ENCODE peak calls at places on chromosomes 7 and 10, in four cellular contexts. Q is hepatocyte; G is CD8-positive, alpha-beta T cell; X is type B pancreatic cell. A is an unnamed sample.

GRCh38 chr7:135930565-135931423 is 46.4 kb downstream of the MTPN start:
- DNase-seq in Q (no peak), G (no peak), X (no peak), A (no peak)

GRCh38 chr7:45599851-45600706 is 25.9 kb downstream of the ADCY1 start:
- DNase-seq in Q (no peak), G (no peak), X (peak; percentile 47), A (no peak)

GRCh38 chr10:116748041-116748440 is 5.7 kb upstream of the HSPA12A start:
- DNase-seq in Q (peak; percentile 52), G (no peak), X (no peak), A (no peak)

GRCh38 chr10:86104611-86105145 is 261.9 kb downstream of the GRID1 start:
- DNase-seq in Q (no peak), G (no peak), X (peak; percentile 47), A (no peak)

GRCh38 chr7:139103057-139103820 is 6.3 kb downstream of the ZC3HAV1 start:
- DNase-seq in Q (no peak), G (no peak), X (no peak), A (no peak)

GRCh38 chr10:117578490-117578889 is 35.9 kb downstream of the EMX2 start:
- DNase-seq in Q (no peak), G (no peak), X (no peak), A (no peak)

GRCh38 chr10:49488056-49488455 is 50.9 kb downstream of the ERCC6 start:
- DNase-seq in Q (peak; percentile 58), G (no peak), X (no peak), A (no peak)

GRCh38 chr10:114810926-114811325 is 10.7 kb upstream of the FHIP2A start:
- DNase-seq in Q (no peak), G (no peak), X (no peak), A (no peak)

GRCh38 chr10:92087750-92088395 is 164.3 kb downstream of the BTAF1 start:
- DNase-seq in Q (peak; percentile 84), G (peak; percentile 38), X (peak; percentile 72), A (peak; percentile 71)

GRCh38 chr7:126210707-126211106 is 1042.0 kb downstream of the GRM8 start:
- DNase-seq in Q (no peak), G (no peak), X (no peak), A (no peak)

GRCh38 chr10:96642973-96643372 is 56.2 kb upstream of the TM9SF3 start:
- DNase-seq in Q (peak; percentile 55), G (peak; percentile 55), X (no peak), A (peak; percentile 74)

GRCh38 chr10:78434886-78435285 is 401.2 kb downstream of the RPS24 start:
- DNase-seq in Q (no peak), G (no peak), X (no peak), A (no peak)

GRCh38 chr7:148337166-148337565 is 253.4 kb upstream of the C7orf33 start:
- DNase-seq in Q (peak; percentile 43), G (no peak), X (no peak), A (no peak)

GRCh38 chr10:22341190-22341935 is 3.9 kb upstream of the SPAG6 start:
- DNase-seq in Q (peak; percentile 17), G (no peak), X (no peak), A (no peak)

GRCh38 chr10:778626-779330 is 89.3 kb upstream of the DIP2C start:
- DNase-seq in Q (no peak), G (no peak), X (no peak), A (no peak)

GRCh38 chr7:5827755-5828154 is 46.3 kb upstream of the RNF216 start:
- DNase-seq in Q (no peak), G (peak; percentile 54), X (no peak), A (peak; percentile 72)

GRCh38 chr7:12827920-12828319 is 140.5 kb downstream of the ARL4A start:
- DNase-seq in Q (no peak), G (no peak), X (no peak), A (no peak)

GRCh38 chr7:29190349-29191045 is 4.1 kb upstream of the CHN2 start:
- DNase-seq in Q (peak; percentile 27), G (no peak), X (no peak), A (no peak)

GRCh38 chr10:118840776-118841468 is 86.2 kb upstream of the CACUL1 start:
- DNase-seq in Q (no peak), G (no peak), X (no peak), A (no peak)

GRCh38 chr10:118841881-118842605 is 87.3 kb upstream of the CACUL1 start:
- DNase-seq in Q (no peak), G (no peak), X (no peak), A (no peak)

GRCh38 chr10:118844731-118845573 is 90.2 kb upstream of the CACUL1 start:
- DNase-seq in Q (no peak), G (no peak), X (no peak), A (no peak)

GRCh38 chr10:118843647-118844265 is 89.0 kb upstream of the CACUL1 start:
- DNase-seq in Q (no peak), G (no peak), X (no peak), A (no peak)

DNA sequence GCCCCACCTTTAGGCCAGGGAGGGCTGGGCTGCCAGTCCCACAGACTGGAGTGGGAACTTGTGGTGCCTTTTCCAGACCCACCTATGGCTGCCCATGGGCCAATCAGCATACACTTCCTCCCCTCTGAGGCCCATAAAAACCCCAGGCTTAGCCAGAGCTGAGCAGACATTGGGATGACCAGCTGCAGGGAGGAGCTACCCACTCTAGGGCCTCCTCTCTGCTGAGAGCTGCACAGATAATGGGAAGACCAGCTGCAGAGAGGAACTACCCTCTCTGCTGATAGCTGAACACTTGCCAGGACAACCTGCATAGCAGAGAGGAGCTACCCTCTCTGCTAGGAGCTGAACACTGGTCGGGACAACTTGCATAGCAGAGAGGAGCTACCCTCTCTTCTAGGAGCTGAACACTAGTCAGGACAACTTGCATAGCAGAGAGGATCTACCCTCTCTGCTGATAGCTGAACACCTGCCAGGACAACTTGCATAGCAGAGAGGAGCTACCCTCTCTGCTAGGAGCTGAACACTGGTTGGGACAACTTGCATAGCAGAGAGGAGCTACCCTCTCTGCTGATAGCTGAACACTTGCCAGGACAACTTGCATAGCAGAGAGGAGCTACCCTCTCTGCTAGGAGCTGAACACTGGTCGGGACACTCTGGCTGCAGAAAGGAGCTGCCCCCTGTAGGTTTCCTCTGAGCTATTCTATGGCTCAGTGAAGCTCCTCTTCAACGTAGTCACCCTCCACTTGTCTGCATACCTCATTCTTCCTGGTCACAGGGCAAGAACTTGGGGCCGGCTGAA is 88.3 kb upstream of the CACUL1 start:
- DNase-seq in Q (no peak), G (no peak), X (no peak), A (no peak)
- TF ChIP-seq CTCF in Q (no peak), G (no peak), X (no peak), A (no peak)

GRCh38 chr7:47195641-47196040 is 386.3 kb downstream of the TNS3 start:
- DNase-seq in Q (no peak), G (no peak), X (no peak), A (no peak)
- TF ChIP-seq CTCF in Q (no peak), G (no peak), X (peak; percentile 62), A (no peak)

GRCh38 chr7:37208528-37208927 is 240.1 kb downstream of the ELMO1 start:
- DNase-seq in Q (peak; percentile 84), G (no peak), X (no peak), A (peak; percentile 63)
- TF ChIP-seq CTCF in Q (peak; percentile 79), G (no peak), X (peak; percentile 75), A (peak; percentile 48)

DNA sequence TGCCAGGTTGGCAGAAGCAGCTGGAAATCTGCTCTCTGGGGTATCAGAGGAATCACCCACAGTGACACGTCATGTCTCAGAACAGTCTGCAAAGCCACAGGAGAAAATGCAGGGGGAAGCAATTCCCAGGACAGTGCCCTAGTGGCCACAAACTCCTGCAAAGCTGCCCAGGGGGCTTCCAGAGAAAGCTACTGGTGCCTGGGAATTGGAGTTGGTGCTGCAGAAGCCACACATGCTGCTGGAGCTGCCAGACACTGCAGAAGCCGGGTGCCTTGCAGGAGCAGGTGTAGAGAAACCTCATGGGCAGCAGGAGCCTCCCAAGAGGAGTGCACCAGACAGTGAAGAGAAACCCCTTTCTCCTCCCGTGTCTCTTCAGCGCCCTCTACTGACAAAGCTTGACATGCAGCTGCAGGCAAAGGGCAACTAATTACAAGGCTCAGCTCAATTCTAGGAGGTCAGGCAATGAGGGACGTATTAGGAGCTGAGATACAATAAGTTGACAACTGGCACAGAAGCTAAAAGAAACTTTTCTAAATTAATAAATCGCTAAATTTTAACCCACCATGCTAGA is 30.2 kb upstream of the NUB1 start:
- DNase-seq in Q (no peak), G (no peak), X (no peak), A (peak; percentile 45)
- TF ChIP-seq CTCF in Q (peak; percentile 14), G (no peak), X (peak; percentile 45), A (no peak)

GRCh38 chr10:3068968-3069737 is 1.8 kb downstream of the PFKP start:
- DNase-seq in Q (peak; percentile 33), G (no peak), X (no peak), A (peak; percentile 45)
- TF ChIP-seq CTCF in Q (no peak), G (no peak), X (no peak), A (no peak)

GRCh38 chr10:14758994-14759664 is 15.6 kb downstream of the FAM107B start:
- DNase-seq in Q (no peak), G (peak; percentile 16), X (no peak), A (peak; percentile 35)
- TF ChIP-seq CTCF in Q (no peak), G (no peak), X (no peak), A (no peak)

DNA sequence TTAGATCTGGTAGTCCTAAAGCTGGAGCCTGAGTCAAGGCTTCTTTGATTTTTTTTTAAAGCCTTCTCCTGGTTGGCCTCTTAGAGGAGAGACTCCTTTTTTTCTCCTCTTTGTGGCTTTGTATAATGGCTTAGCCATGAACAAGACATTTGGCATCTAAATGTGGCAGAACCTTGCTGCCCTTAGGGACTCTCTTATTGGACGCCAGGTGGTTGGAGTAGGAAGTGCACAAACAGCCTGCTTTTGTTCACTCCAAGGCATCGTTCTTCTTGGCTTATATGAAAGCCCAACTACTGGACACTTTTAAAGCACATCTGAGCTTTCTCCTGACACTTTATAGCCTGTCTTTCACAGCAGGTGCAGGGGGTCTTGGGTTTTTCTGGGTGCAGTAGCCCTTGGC is 25.0 kb downstream of the ZPBP start:
- DNase-seq in Q (no peak), G (peak; percentile 18), X (no peak), A (peak; percentile 59)
- TF ChIP-seq CTCF in Q (no peak), G (peak; percentile 37), X (peak; percentile 60), A (peak; percentile 55)

GRCh38 chr10:44344727-44345126 is 40.2 kb downstream of the CXCL12 start:
- DNase-seq in Q (no peak), G (no peak), X (no peak), A (no peak)
- TF ChIP-seq CTCF in Q (no peak), G (no peak), X (no peak), A (no peak)

DNA sequence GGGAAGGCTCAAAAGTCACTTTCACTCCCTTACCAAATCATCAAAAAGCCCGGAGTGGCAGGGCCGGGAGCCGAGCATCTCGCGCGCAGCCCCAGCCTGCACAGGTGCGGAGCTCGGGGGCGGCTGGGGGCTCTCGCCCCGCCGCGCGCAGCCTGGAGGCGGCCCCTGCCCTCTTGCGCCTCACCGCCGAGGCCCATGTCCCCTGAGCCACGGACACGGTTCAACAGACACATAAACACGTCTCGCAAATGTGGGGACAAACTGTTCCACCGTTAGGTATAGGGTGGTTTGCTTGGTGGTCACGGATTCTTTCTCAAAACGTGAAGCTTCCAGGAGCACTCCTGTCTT is 701 bp downstream of the GSAP start:
- DNase-seq in Q (peak; percentile 28), G (no peak), X (no peak), A (no peak)
- TF ChIP-seq CTCF in Q (no peak), G (no peak), X (no peak), A (no peak)